ENCODE peak calls at places on chromosomes 16 and 17, in ten cellular contexts. One of them, this sample, is unnamed. For H3K36me3 and H3K9me3, the result is how much of the 10 kb centered on the place peaks cover.

GRCh38 chr16:66850115-66850815 is 6.1 kb downstream of the CA7 start:
- DNase-seq in small intestine: no peak
- DNase-seq in fibroblast of lung: no peak
- DNase-seq in endothelial cell of umbilical vein: no peak
- DNase-seq in body of pancreas: no peak
- DNase-seq in osteoblast: no peak
- DNase-seq in IMR-90: no peak
- DNase-seq in neural progenitor cell: no peak
- DNase-seq in adrenal gland: no peak
- DNase-seq in tibial artery: no peak
- DNase-seq in this sample: no peak

GRCh38 chr16:9489823-9490467 is 398.5 kb downstream of the HAPSTR1 start:
- DNase-seq in small intestine: no peak
- DNase-seq in fibroblast of lung: no peak
- DNase-seq in endothelial cell of umbilical vein: no peak
- DNase-seq in body of pancreas: peak
- DNase-seq in osteoblast: no peak
- DNase-seq in IMR-90: no peak
- DNase-seq in neural progenitor cell: peak
- DNase-seq in adrenal gland: peak
- DNase-seq in tibial artery: no peak
- DNase-seq in this sample: no peak

GRCh38 chr17:79633937-79634813 is 23.3 kb upstream of the RBFOX3 start:
- DNase-seq in small intestine: no peak
- DNase-seq in fibroblast of lung: no peak
- DNase-seq in endothelial cell of umbilical vein: no peak
- DNase-seq in body of pancreas: no peak
- DNase-seq in osteoblast: no peak
- DNase-seq in IMR-90: no peak
- DNase-seq in neural progenitor cell: no peak
- DNase-seq in adrenal gland: peak
- DNase-seq in tibial artery: peak
- DNase-seq in this sample: peak

GRCh38 chr16:25699069-25699468 is 7.3 kb downstream of the HS3ST4 start:
- DNase-seq in small intestine: no peak
- DNase-seq in fibroblast of lung: no peak
- DNase-seq in endothelial cell of umbilical vein: no peak
- DNase-seq in body of pancreas: no peak
- DNase-seq in osteoblast: no peak
- DNase-seq in IMR-90: no peak
- DNase-seq in neural progenitor cell: no peak
- DNase-seq in adrenal gland: no peak
- DNase-seq in tibial artery: no peak
- DNase-seq in this sample: no peak

GRCh38 chr16:603221-603620 is 13.4 kb downstream of the RAB40C start:
- DNase-seq in small intestine: no peak
- DNase-seq in fibroblast of lung: no peak
- DNase-seq in endothelial cell of umbilical vein: no peak
- DNase-seq in body of pancreas: no peak
- DNase-seq in osteoblast: peak
- DNase-seq in IMR-90: no peak
- DNase-seq in neural progenitor cell: no peak
- DNase-seq in adrenal gland: no peak
- DNase-seq in tibial artery: no peak
- DNase-seq in this sample: no peak

GRCh38 chr17:27456681-27457404 is 595 bp downstream of the KSR1 start:
- DNase-seq in small intestine: no peak
- DNase-seq in fibroblast of lung: no peak
- DNase-seq in endothelial cell of umbilical vein: no peak
- DNase-seq in body of pancreas: no peak
- DNase-seq in osteoblast: peak
- DNase-seq in IMR-90: no peak
- DNase-seq in neural progenitor cell: peak
- DNase-seq in adrenal gland: no peak
- DNase-seq in tibial artery: no peak
- DNase-seq in this sample: no peak

GRCh38 chr16:28610595-28611270 is 889 bp upstream of the SULT1A1 start:
- DNase-seq in small intestine: peak
- DNase-seq in fibroblast of lung: no peak
- DNase-seq in endothelial cell of umbilical vein: no peak
- DNase-seq in body of pancreas: no peak
- DNase-seq in osteoblast: peak
- DNase-seq in IMR-90: no peak
- DNase-seq in neural progenitor cell: no peak
- DNase-seq in adrenal gland: peak
- DNase-seq in tibial artery: no peak
- DNase-seq in this sample: no peak

GRCh38 chr16:59733321-59733720 is 999.2 kb upstream of the GOT2 start:
- DNase-seq in small intestine: no peak
- DNase-seq in fibroblast of lung: no peak
- DNase-seq in endothelial cell of umbilical vein: no peak
- DNase-seq in body of pancreas: no peak
- DNase-seq in osteoblast: no peak
- DNase-seq in IMR-90: no peak
- DNase-seq in neural progenitor cell: no peak
- DNase-seq in adrenal gland: no peak
- DNase-seq in tibial artery: no peak
- DNase-seq in this sample: no peak

GRCh38 chr16:57044931-57045693 is 47.3 kb upstream of the CPNE2 start:
- DNase-seq in small intestine: no peak
- DNase-seq in fibroblast of lung: no peak
- DNase-seq in endothelial cell of umbilical vein: no peak
- DNase-seq in body of pancreas: no peak
- DNase-seq in osteoblast: no peak
- DNase-seq in IMR-90: peak
- DNase-seq in neural progenitor cell: no peak
- DNase-seq in adrenal gland: no peak
- DNase-seq in tibial artery: no peak
- DNase-seq in this sample: no peak

GRCh38 chr17:77424585-77425344 is 284.0 kb downstream of the SEC14L1 start:
- DNase-seq in small intestine: no peak
- DNase-seq in fibroblast of lung: peak
- DNase-seq in endothelial cell of umbilical vein: peak
- DNase-seq in body of pancreas: peak
- DNase-seq in osteoblast: peak
- DNase-seq in IMR-90: peak
- DNase-seq in neural progenitor cell: no peak
- DNase-seq in adrenal gland: peak
- DNase-seq in tibial artery: peak
- DNase-seq in this sample: no peak

GRCh38 chr16:87075319-87075860 is 241.8 kb downstream of the C16orf95 start:
- DNase-seq in small intestine: no peak
- DNase-seq in fibroblast of lung: no peak
- DNase-seq in endothelial cell of umbilical vein: no peak
- DNase-seq in body of pancreas: no peak
- DNase-seq in osteoblast: no peak
- DNase-seq in IMR-90: no peak
- DNase-seq in neural progenitor cell: no peak
- DNase-seq in adrenal gland: no peak
- DNase-seq in tibial artery: no peak
- DNase-seq in this sample: no peak

GRCh38 chr17:31147507-31148202 is 52.9 kb downstream of the NF1 start:
- DNase-seq in small intestine: no peak
- DNase-seq in fibroblast of lung: no peak
- DNase-seq in endothelial cell of umbilical vein: no peak
- DNase-seq in body of pancreas: no peak
- DNase-seq in osteoblast: no peak
- DNase-seq in IMR-90: no peak
- DNase-seq in neural progenitor cell: peak
- DNase-seq in adrenal gland: no peak
- DNase-seq in tibial artery: no peak
- DNase-seq in this sample: peak

GRCh38 chr17:78358538-78359215 is 1.2 kb downstream of the SOCS3 start:
- DNase-seq in small intestine: peak
- DNase-seq in fibroblast of lung: peak
- DNase-seq in endothelial cell of umbilical vein: peak
- DNase-seq in body of pancreas: no peak
- DNase-seq in osteoblast: peak
- DNase-seq in IMR-90: peak
- DNase-seq in neural progenitor cell: peak
- DNase-seq in adrenal gland: no peak
- DNase-seq in tibial artery: no peak
- DNase-seq in this sample: no peak

DNA sequence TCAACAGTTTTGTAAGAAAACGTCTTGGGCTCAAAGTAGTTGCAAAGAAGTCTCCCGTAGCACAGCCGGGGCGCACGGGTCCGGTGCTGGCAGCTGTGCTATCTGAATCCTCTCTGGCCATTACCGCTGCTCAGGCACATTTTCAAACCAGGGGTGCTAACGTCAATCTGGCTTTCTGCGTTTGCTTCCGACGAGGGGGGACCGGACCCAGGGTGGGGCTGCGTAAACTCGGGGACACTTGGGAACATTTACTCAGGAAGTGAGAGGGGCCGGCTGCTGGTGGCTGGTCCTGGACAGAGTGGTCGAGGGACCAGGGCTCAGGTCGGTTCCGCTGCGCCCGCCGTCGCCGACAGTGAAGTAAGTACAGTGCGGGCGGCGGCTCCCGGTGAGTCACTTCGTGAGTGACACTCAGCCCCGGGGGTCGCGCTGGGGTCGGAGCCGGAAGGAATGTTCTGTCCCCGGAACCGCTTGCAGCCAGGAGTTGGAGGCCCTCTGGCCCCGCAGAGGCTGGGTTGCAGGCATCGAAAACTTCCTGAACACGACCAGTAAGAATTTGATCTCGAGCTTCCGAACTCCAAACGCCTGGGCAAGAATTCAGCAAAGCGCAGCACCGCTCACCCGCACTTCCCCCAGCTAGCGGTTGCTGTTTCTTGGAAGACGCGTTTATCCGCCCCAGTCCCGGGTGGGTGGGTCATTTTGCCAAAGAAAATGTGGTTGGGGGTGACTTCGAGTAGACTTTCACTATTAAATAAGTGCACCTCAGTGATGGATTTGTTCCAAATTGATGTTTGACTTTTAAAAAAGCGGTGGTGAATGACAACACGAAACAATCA is 1.4 kb upstream of the HS3ST3B1 start:
- DNase-seq in small intestine: no peak
- DNase-seq in fibroblast of lung: peak
- DNase-seq in endothelial cell of umbilical vein: peak
- DNase-seq in body of pancreas: peak
- DNase-seq in osteoblast: peak
- DNase-seq in IMR-90: no peak
- DNase-seq in neural progenitor cell: peak
- DNase-seq in adrenal gland: peak
- DNase-seq in tibial artery: no peak
- DNase-seq in this sample: no peak
- H3K4me3 ChIP-seq in small intestine: peak
- H3K4me3 ChIP-seq in fibroblast of lung: peak
- H3K4me3 ChIP-seq in endothelial cell of umbilical vein: no peak
- H3K4me3 ChIP-seq in body of pancreas: no peak
- H3K4me3 ChIP-seq in osteoblast: peak
- H3K4me3 ChIP-seq in IMR-90: peak
- H3K4me3 ChIP-seq in neural progenitor cell: peak
- H3K4me3 ChIP-seq in adrenal gland: peak
- H3K4me3 ChIP-seq in tibial artery: no peak
- H3K4me3 ChIP-seq in this sample: peak

GRCh38 chr17:81895400-81895799 is 3.9 kb downstream of the ANAPC11 start:
- DNase-seq in small intestine: no peak
- DNase-seq in fibroblast of lung: no peak
- DNase-seq in endothelial cell of umbilical vein: no peak
- DNase-seq in body of pancreas: no peak
- DNase-seq in osteoblast: no peak
- DNase-seq in IMR-90: no peak
- DNase-seq in neural progenitor cell: no peak
- DNase-seq in adrenal gland: no peak
- DNase-seq in tibial artery: no peak
- DNase-seq in this sample: no peak
- H3K36me3 ChIP-seq in small intestine: under half
- H3K36me3 ChIP-seq in fibroblast of lung: under half
- H3K36me3 ChIP-seq in endothelial cell of umbilical vein: under half
- H3K36me3 ChIP-seq in body of pancreas: under half
- H3K36me3 ChIP-seq in osteoblast: under half
- H3K36me3 ChIP-seq in IMR-90: under half
- H3K36me3 ChIP-seq in neural progenitor cell: under half
- H3K36me3 ChIP-seq in adrenal gland: under half
- H3K36me3 ChIP-seq in tibial artery: under half
- H3K36me3 ChIP-seq in this sample: under half

DNA sequence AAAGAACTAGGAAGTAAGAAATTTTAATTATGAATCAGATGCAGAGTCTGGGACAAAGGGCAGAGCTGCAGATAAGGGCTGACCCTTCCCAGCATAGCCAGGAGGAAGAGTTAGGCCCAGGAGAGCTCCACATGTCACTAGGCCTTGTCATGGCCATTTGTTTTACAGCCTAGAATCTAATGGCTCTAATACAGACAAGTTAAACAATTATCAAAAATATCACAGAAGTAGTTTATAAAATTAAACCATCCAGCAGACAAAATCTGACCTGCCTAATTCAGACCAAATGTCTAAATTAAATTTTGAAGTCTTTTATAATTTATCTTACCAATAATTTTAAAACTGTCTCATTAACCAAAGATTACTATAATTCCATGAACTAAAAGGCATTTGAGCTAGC is 1369.5 kb downstream of the CDH11 start:
- DNase-seq in small intestine: peak
- DNase-seq in fibroblast of lung: no peak
- DNase-seq in endothelial cell of umbilical vein: no peak
- DNase-seq in body of pancreas: no peak
- DNase-seq in osteoblast: no peak
- DNase-seq in IMR-90: no peak
- DNase-seq in neural progenitor cell: no peak
- DNase-seq in adrenal gland: no peak
- DNase-seq in tibial artery: no peak
- DNase-seq in this sample: no peak
- H3K9me3 ChIP-seq in small intestine: under half
- H3K9me3 ChIP-seq in fibroblast of lung: under half
- H3K9me3 ChIP-seq in endothelial cell of umbilical vein: under half
- H3K9me3 ChIP-seq in body of pancreas: under half
- H3K9me3 ChIP-seq in osteoblast: under half
- H3K9me3 ChIP-seq in IMR-90: under half
- H3K9me3 ChIP-seq in neural progenitor cell: under half
- H3K9me3 ChIP-seq in adrenal gland: under half
- H3K9me3 ChIP-seq in tibial artery: under half
- H3K9me3 ChIP-seq in this sample: under half

DNA sequence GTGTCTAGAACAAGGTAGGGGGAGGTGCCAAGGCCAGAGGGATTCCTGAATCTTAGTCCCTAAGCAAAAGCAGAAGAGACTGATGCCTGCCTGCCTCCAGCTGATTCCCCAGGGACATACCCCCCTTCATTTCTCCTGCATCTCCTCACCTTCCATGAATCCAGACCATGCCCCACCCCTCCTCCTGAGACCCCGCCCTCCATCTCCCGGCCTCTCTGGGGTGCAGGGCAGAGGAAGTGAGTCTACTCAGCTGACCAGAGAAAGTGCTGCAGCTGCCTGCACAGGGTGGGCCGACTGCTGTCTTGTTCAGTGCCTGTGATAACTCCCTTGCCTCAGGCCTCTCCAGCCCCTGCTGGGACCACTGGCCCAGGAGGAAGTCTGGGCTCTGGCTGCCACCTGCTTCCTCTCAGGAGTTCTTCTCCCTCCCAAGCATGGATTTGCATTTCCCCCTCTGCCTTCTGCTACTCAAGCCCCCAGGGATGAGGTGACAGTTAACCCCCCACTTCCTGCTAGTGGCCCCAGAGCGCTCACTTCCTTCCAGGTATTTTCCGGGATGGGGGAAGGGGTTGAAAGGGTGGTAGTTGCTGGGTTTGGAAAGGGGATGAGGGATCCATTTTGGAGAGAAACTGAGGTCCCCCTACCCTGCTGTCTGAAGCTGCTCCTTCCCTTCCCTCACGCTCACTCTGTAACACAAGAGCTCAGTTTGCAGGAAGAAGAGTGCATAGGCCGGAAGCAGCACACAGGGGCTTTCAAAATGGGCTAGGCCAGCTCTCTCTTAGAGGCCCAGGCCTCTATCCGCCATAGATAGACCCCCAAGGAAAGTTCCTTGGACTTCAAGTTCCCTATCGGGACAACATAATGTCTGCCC is 10.5 kb upstream of the TSPOAP1 start:
- DNase-seq in small intestine: no peak
- DNase-seq in fibroblast of lung: peak
- DNase-seq in endothelial cell of umbilical vein: no peak
- DNase-seq in body of pancreas: no peak
- DNase-seq in osteoblast: peak
- DNase-seq in IMR-90: peak
- DNase-seq in neural progenitor cell: peak
- DNase-seq in adrenal gland: no peak
- DNase-seq in tibial artery: peak
- DNase-seq in this sample: no peak
- H3K4me3 ChIP-seq in small intestine: peak
- H3K4me3 ChIP-seq in fibroblast of lung: peak
- H3K4me3 ChIP-seq in endothelial cell of umbilical vein: no peak
- H3K4me3 ChIP-seq in body of pancreas: no peak
- H3K4me3 ChIP-seq in osteoblast: peak
- H3K4me3 ChIP-seq in IMR-90: peak
- H3K4me3 ChIP-seq in neural progenitor cell: no peak
- H3K4me3 ChIP-seq in adrenal gland: peak
- H3K4me3 ChIP-seq in tibial artery: no peak
- H3K4me3 ChIP-seq in this sample: no peak